ENCODE peak calls at places on chromosomes 2 and 18, in six cellular contexts. P, H, L, I, V and Q are unnamed samples.

GRCh38 chr2:2872309-2872617 is 505.4 kb downstream of the EIPR1 start:
- DNase-seq in H (no peak), I (no peak), P (no peak), V (no peak), L (no peak), Q (no peak)

GRCh38 chr2:173017657-173018420 is 57.8 kb upstream of the MAP3K20 start:
- DNase-seq in P (no peak), V (no peak), L (no peak), I (no peak), H (no peak), Q (no peak)

GRCh38 chr2:240873805-240874714 is 5.4 kb downstream of the AGXT start:
- DNase-seq in P (no peak), V (no peak), H (peak), L (no peak), I (no peak), Q (no peak)

GRCh38 chr2:113273031-113273551 is 5.6 kb downstream of the PAX8 start:
- DNase-seq in H (no peak), V (peak), I (no peak), P (no peak), L (no peak), Q (no peak)

GRCh38 chr18:79954791-79955190 is 3.3 kb upstream of the SLC66A2 start:
- DNase-seq in P (peak), V (no peak), I (peak), H (no peak), L (no peak), Q (no peak)

GRCh38 chr2:11344956-11345671 is 678 bp upstream of the ROCK2 start:
- DNase-seq in P (peak), I (peak), L (peak), H (peak), V (no peak), Q (peak)

GRCh38 chr2:86790134-86790827 is 432 bp downstream of the CD8A start:
- DNase-seq in P (no peak), I (no peak), L (no peak), V (no peak), H (no peak), Q (no peak)

GRCh38 chr2:17719562-17720371 is 33.8 kb downstream of the SMC6 start:
- DNase-seq in H (no peak), I (peak), L (no peak), P (peak), V (no peak), Q (peak)

GRCh38 chr2:85216051-85216431 is 82.8 kb downstream of the TCF7L1 start:
- DNase-seq in L (no peak), V (peak), H (no peak), I (peak), P (peak), Q (no peak)

GRCh38 chr2:25161055-25161781 is 7.2 kb downstream of the POMC start:
- DNase-seq in V (no peak), L (peak), H (peak), P (no peak), I (no peak), Q (no peak)

GRCh38 chr2:128359841-128360240 is 41.2 kb upstream of the HS6ST1 start:
- DNase-seq in I (no peak), H (peak), P (no peak), L (no peak), V (no peak), Q (no peak)

GRCh38 chr18:47560693-47561092 is 309.2 kb upstream of the SKOR2 start:
- DNase-seq in L (no peak), I (no peak), P (peak), V (no peak), H (no peak), Q (no peak)

GRCh38 chr2:165793779-165794519 is at the start of gene GALNT3:
- DNase-seq in H (peak), L (peak), I (peak), P (peak), V (peak), Q (peak)

GRCh38 chr18:47871288-47871687 is 59.2 kb downstream of the SMAD2 start:
- DNase-seq in L (no peak), P (no peak), I (no peak), H (no peak), V (no peak), Q (no peak)

GRCh38 chr2:2229898-2230817 is 100.9 kb downstream of the MYT1L start:
- DNase-seq in L (no peak), I (peak), P (peak), H (no peak), V (no peak), Q (peak)

GRCh38 chr2:180334514-180334913 is 327.4 kb upstream of the CWC22 start:
- DNase-seq in P (no peak), H (no peak), L (no peak), I (no peak), V (no peak), Q (no peak)

GRCh38 chr2:127985026-127985734 is 42.7 kb downstream of the SAP130 start:
- DNase-seq in I (no peak), H (no peak), P (no peak), V (no peak), L (no peak), Q (no peak)